ENCODE peak calls at places on chromosomes 4 and X, in six cellular contexts. One of them, this sample, is unnamed. For H3K4me1, the result is how much of the 10 kb centered on the place peaks cover.

GRCh38 chrX:39491548-39492297 is 606.0 kb downstream of the BCOR start:
- DNase-seq in stomach: no peak
- DNase-seq in NT2/D1: no peak
- DNase-seq in OCI-LY7: peak
- DNase-seq in CD4-positive, CD25-positive, alpha-beta regulatory T cell: peak
- DNase-seq in left lung: no peak
- DNase-seq in this sample: no peak

GRCh38 chrX:18291006-18291545 is 63.4 kb downstream of the SCML2 start:
- DNase-seq in stomach: no peak
- DNase-seq in NT2/D1: no peak
- DNase-seq in OCI-LY7: no peak
- DNase-seq in CD4-positive, CD25-positive, alpha-beta regulatory T cell: no peak
- DNase-seq in left lung: no peak
- DNase-seq in this sample: no peak

GRCh38 chrX:75603833-75604232 is 81.0 kb upstream of the ZDHHC15 start:
- DNase-seq in stomach: no peak
- DNase-seq in NT2/D1: no peak
- DNase-seq in OCI-LY7: peak
- DNase-seq in CD4-positive, CD25-positive, alpha-beta regulatory T cell: peak
- DNase-seq in left lung: no peak
- DNase-seq in this sample: no peak

GRCh38 chrX:153411255-153411987 is at the start of gene ZFP92:
- DNase-seq in stomach: peak
- DNase-seq in NT2/D1: no peak
- DNase-seq in OCI-LY7: no peak
- DNase-seq in CD4-positive, CD25-positive, alpha-beta regulatory T cell: peak
- DNase-seq in left lung: no peak
- DNase-seq in this sample: no peak

GRCh38 chr4:78426972-78427371 is 124.6 kb upstream of the ANXA3 start:
- DNase-seq in stomach: no peak
- DNase-seq in NT2/D1: no peak
- DNase-seq in OCI-LY7: no peak
- DNase-seq in CD4-positive, CD25-positive, alpha-beta regulatory T cell: no peak
- DNase-seq in left lung: no peak
- DNase-seq in this sample: no peak

GRCh38 chr4:13763707-13764106 is 136.2 kb upstream of the BOD1L1 start:
- DNase-seq in stomach: no peak
- DNase-seq in NT2/D1: no peak
- DNase-seq in OCI-LY7: no peak
- DNase-seq in CD4-positive, CD25-positive, alpha-beta regulatory T cell: no peak
- DNase-seq in left lung: no peak
- DNase-seq in this sample: no peak

GRCh38 chr4:78058591-78059523 is 1.7 kb downstream of the FRAS1 start:
- DNase-seq in stomach: peak
- DNase-seq in NT2/D1: no peak
- DNase-seq in OCI-LY7: peak
- DNase-seq in CD4-positive, CD25-positive, alpha-beta regulatory T cell: no peak
- DNase-seq in left lung: peak
- DNase-seq in this sample: peak

GRCh38 chrX:78643106-78643505 is 16.0 kb downstream of the RTL3 start:
- DNase-seq in stomach: no peak
- DNase-seq in NT2/D1: no peak
- DNase-seq in OCI-LY7: no peak
- DNase-seq in CD4-positive, CD25-positive, alpha-beta regulatory T cell: no peak
- DNase-seq in left lung: no peak
- DNase-seq in this sample: no peak

GRCh38 chr4:142752331-142752830 is 93.7 kb downstream of the INPP4B start:
- DNase-seq in stomach: no peak
- DNase-seq in NT2/D1: no peak
- DNase-seq in OCI-LY7: no peak
- DNase-seq in CD4-positive, CD25-positive, alpha-beta regulatory T cell: no peak
- DNase-seq in left lung: no peak
- DNase-seq in this sample: no peak

GRCh38 chr4:107392380-107392779 is 327.7 kb downstream of the PAPSS1 start:
- DNase-seq in stomach: no peak
- DNase-seq in NT2/D1: no peak
- DNase-seq in OCI-LY7: no peak
- DNase-seq in CD4-positive, CD25-positive, alpha-beta regulatory T cell: no peak
- DNase-seq in left lung: no peak
- DNase-seq in this sample: no peak

GRCh38 chr4:133775881-133776280 is 425.7 kb downstream of the PABPC4L start:
- DNase-seq in stomach: no peak
- DNase-seq in NT2/D1: no peak
- DNase-seq in OCI-LY7: no peak
- DNase-seq in CD4-positive, CD25-positive, alpha-beta regulatory T cell: no peak
- DNase-seq in left lung: no peak
- DNase-seq in this sample: no peak

GRCh38 chrX:134670241-134670811 is 12.1 kb upstream of the PLAC1 start:
- DNase-seq in stomach: peak
- DNase-seq in NT2/D1: peak
- DNase-seq in OCI-LY7: no peak
- DNase-seq in CD4-positive, CD25-positive, alpha-beta regulatory T cell: no peak
- DNase-seq in left lung: peak
- DNase-seq in this sample: no peak

GRCh38 chr4:18882468-18882867 is 860.9 kb upstream of the LCORL start:
- DNase-seq in stomach: no peak
- DNase-seq in NT2/D1: peak
- DNase-seq in OCI-LY7: no peak
- DNase-seq in CD4-positive, CD25-positive, alpha-beta regulatory T cell: no peak
- DNase-seq in left lung: no peak
- DNase-seq in this sample: no peak

GRCh38 chr4:46432923-46433322 is 43.0 kb upstream of the GABRA2 start:
- DNase-seq in stomach: no peak
- DNase-seq in NT2/D1: no peak
- DNase-seq in OCI-LY7: no peak
- DNase-seq in CD4-positive, CD25-positive, alpha-beta regulatory T cell: no peak
- DNase-seq in left lung: no peak
- DNase-seq in this sample: no peak

GRCh38 chr4:167196386-167196785 is 37.9 kb downstream of the SPOCK3 start:
- DNase-seq in stomach: no peak
- DNase-seq in NT2/D1: no peak
- DNase-seq in OCI-LY7: no peak
- DNase-seq in CD4-positive, CD25-positive, alpha-beta regulatory T cell: no peak
- DNase-seq in left lung: no peak
- DNase-seq in this sample: no peak

GRCh38 chr4:8274772-8275241 is 5.3 kb downstream of the HTRA3 start:
- DNase-seq in stomach: peak
- DNase-seq in NT2/D1: no peak
- DNase-seq in OCI-LY7: no peak
- DNase-seq in CD4-positive, CD25-positive, alpha-beta regulatory T cell: no peak
- DNase-seq in left lung: peak
- DNase-seq in this sample: peak
- H3K4me1 ChIP-seq in stomach: under half
- H3K4me1 ChIP-seq in NT2/D1: under half
- H3K4me1 ChIP-seq in OCI-LY7: under half
- H3K4me1 ChIP-seq in CD4-positive, CD25-positive, alpha-beta regulatory T cell: under half
- H3K4me1 ChIP-seq in left lung: half or more
- H3K4me1 ChIP-seq in this sample: half or more

GRCh38 chrX:151279161-151279560 is 102.8 kb downstream of the GPR50 start:
- DNase-seq in stomach: no peak
- DNase-seq in NT2/D1: no peak
- DNase-seq in OCI-LY7: no peak
- DNase-seq in CD4-positive, CD25-positive, alpha-beta regulatory T cell: no peak
- DNase-seq in left lung: no peak
- DNase-seq in this sample: no peak
- H3K4me1 ChIP-seq in stomach: under half
- H3K4me1 ChIP-seq in NT2/D1: under half
- H3K4me1 ChIP-seq in OCI-LY7: under half
- H3K4me1 ChIP-seq in CD4-positive, CD25-positive, alpha-beta regulatory T cell: under half
- H3K4me1 ChIP-seq in left lung: under half
- H3K4me1 ChIP-seq in this sample: under half

GRCh38 chr4:147790412-147790811 is 58.5 kb downstream of the ARHGAP10 start:
- DNase-seq in stomach: no peak
- DNase-seq in NT2/D1: no peak
- DNase-seq in OCI-LY7: no peak
- DNase-seq in CD4-positive, CD25-positive, alpha-beta regulatory T cell: no peak
- DNase-seq in left lung: no peak
- DNase-seq in this sample: no peak
- H3K4me1 ChIP-seq in stomach: half or more
- H3K4me1 ChIP-seq in NT2/D1: under half
- H3K4me1 ChIP-seq in OCI-LY7: under half
- H3K4me1 ChIP-seq in CD4-positive, CD25-positive, alpha-beta regulatory T cell: under half
- H3K4me1 ChIP-seq in left lung: under half
- H3K4me1 ChIP-seq in this sample: half or more

GRCh38 chr4:87532109-87532508 is 2.9 kb upstream of the SPARCL1 start:
- DNase-seq in stomach: no peak
- DNase-seq in NT2/D1: no peak
- DNase-seq in OCI-LY7: no peak
- DNase-seq in CD4-positive, CD25-positive, alpha-beta regulatory T cell: no peak
- DNase-seq in left lung: no peak
- DNase-seq in this sample: no peak

GRCh38 chr4:87525636-87526035 is 3.5 kb downstream of the SPARCL1 start:
- DNase-seq in stomach: no peak
- DNase-seq in NT2/D1: no peak
- DNase-seq in OCI-LY7: no peak
- DNase-seq in CD4-positive, CD25-positive, alpha-beta regulatory T cell: no peak
- DNase-seq in left lung: no peak
- DNase-seq in this sample: no peak

GRCh38 chr4:87527446-87528240 is 1.5 kb downstream of the SPARCL1 start:
- DNase-seq in stomach: no peak
- DNase-seq in NT2/D1: no peak
- DNase-seq in OCI-LY7: no peak
- DNase-seq in CD4-positive, CD25-positive, alpha-beta regulatory T cell: no peak
- DNase-seq in left lung: no peak
- DNase-seq in this sample: no peak

GRCh38 chr4:87530868-87531267 is 1.7 kb upstream of the SPARCL1 start:
- DNase-seq in stomach: peak
- DNase-seq in NT2/D1: no peak
- DNase-seq in OCI-LY7: no peak
- DNase-seq in CD4-positive, CD25-positive, alpha-beta regulatory T cell: no peak
- DNase-seq in left lung: no peak
- DNase-seq in this sample: peak

DNA sequence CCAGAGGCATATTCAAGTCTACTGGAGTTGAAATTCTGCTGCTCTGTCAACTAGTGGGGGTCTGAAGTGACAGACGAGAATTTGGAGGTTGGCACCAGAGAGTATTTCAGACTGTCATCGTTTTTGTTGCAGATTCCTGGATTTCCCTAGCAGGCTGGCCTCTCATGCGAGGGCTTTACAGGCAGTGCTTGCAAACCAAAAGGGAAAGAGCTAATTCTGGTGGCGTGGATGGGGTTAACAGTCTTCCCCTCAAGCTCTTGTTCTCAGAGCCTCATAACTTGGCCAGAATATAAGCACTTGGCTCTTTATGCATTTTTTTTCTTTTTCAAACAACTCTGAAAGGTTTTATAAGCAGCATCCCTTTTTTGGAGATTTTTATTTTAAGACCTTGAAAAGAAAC is at the start of gene SPARCL1:
- DNase-seq in stomach: no peak
- DNase-seq in NT2/D1: no peak
- DNase-seq in OCI-LY7: no peak
- DNase-seq in CD4-positive, CD25-positive, alpha-beta regulatory T cell: no peak
- DNase-seq in left lung: no peak
- DNase-seq in this sample: no peak
- H3K4me1 ChIP-seq in stomach: under half
- H3K4me1 ChIP-seq in NT2/D1: under half
- H3K4me1 ChIP-seq in OCI-LY7: under half
- H3K4me1 ChIP-seq in CD4-positive, CD25-positive, alpha-beta regulatory T cell: under half
- H3K4me1 ChIP-seq in left lung: under half
- H3K4me1 ChIP-seq in this sample: under half

GRCh38 chr4:148057425-148058020 is 325.6 kb downstream of the ARHGAP10 start:
- DNase-seq in stomach: no peak
- DNase-seq in NT2/D1: no peak
- DNase-seq in OCI-LY7: peak
- DNase-seq in CD4-positive, CD25-positive, alpha-beta regulatory T cell: no peak
- DNase-seq in left lung: no peak
- DNase-seq in this sample: no peak
- H3K4me1 ChIP-seq in stomach: under half
- H3K4me1 ChIP-seq in NT2/D1: under half
- H3K4me1 ChIP-seq in OCI-LY7: half or more
- H3K4me1 ChIP-seq in CD4-positive, CD25-positive, alpha-beta regulatory T cell: half or more
- H3K4me1 ChIP-seq in left lung: under half
- H3K4me1 ChIP-seq in this sample: under half

DNA sequence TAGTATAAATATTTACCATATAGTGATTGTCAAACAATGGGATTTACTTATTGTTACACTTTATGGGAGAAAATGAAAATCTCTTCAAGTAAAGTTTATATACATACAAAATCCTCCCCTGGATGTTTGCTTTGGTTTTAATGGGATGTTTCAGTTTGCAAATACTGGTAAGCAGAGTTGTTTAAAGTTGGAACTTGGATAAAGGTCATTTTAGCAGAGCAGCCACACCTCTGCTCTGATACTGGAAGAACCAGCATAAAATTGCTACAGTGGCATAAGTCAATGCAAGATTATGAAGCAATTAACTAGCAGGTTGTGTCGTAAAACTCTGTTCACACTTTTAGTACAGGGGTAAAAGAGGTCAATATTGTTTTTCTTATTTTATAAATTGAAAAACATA is 101.2 kb downstream of the TRAPPC11 start:
- DNase-seq in stomach: no peak
- DNase-seq in NT2/D1: no peak
- DNase-seq in OCI-LY7: no peak
- DNase-seq in CD4-positive, CD25-positive, alpha-beta regulatory T cell: no peak
- DNase-seq in left lung: no peak
- DNase-seq in this sample: no peak
- H3K4me1 ChIP-seq in stomach: under half
- H3K4me1 ChIP-seq in NT2/D1: under half
- H3K4me1 ChIP-seq in OCI-LY7: under half
- H3K4me1 ChIP-seq in CD4-positive, CD25-positive, alpha-beta regulatory T cell: under half
- H3K4me1 ChIP-seq in left lung: under half
- H3K4me1 ChIP-seq in this sample: under half

DNA sequence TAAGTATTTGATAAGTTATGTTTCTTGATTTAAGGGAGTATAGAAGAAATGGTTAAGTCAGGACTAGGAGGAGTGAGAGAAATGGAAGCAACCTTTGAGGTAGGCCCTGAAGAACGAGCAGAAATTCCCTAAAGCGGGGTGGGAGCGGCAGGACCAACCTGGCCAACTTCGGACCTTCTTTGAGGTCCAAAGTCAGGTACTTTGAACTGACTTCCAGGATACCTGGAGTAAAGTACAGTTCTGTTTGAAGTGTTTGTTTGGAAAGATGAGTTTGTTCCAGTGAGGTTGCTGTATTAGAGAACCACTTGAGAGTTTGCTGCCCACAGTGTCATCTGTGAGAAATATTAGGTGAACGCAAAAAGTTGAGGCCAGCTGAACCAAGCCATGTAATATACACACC is 11.7 kb downstream of the RNF4 start:
- DNase-seq in stomach: no peak
- DNase-seq in NT2/D1: no peak
- DNase-seq in OCI-LY7: no peak
- DNase-seq in CD4-positive, CD25-positive, alpha-beta regulatory T cell: no peak
- DNase-seq in left lung: no peak
- DNase-seq in this sample: no peak
- H3K4me1 ChIP-seq in stomach: half or more
- H3K4me1 ChIP-seq in NT2/D1: under half
- H3K4me1 ChIP-seq in OCI-LY7: half or more
- H3K4me1 ChIP-seq in CD4-positive, CD25-positive, alpha-beta regulatory T cell: half or more
- H3K4me1 ChIP-seq in left lung: half or more
- H3K4me1 ChIP-seq in this sample: half or more

GRCh38 chr4:153570228-153570973 is 104.2 kb downstream of the TMEM131L start:
- DNase-seq in stomach: no peak
- DNase-seq in NT2/D1: no peak
- DNase-seq in OCI-LY7: peak
- DNase-seq in CD4-positive, CD25-positive, alpha-beta regulatory T cell: no peak
- DNase-seq in left lung: no peak
- DNase-seq in this sample: no peak
- H3K4me1 ChIP-seq in stomach: under half
- H3K4me1 ChIP-seq in NT2/D1: under half
- H3K4me1 ChIP-seq in OCI-LY7: half or more
- H3K4me1 ChIP-seq in CD4-positive, CD25-positive, alpha-beta regulatory T cell: under half
- H3K4me1 ChIP-seq in left lung: under half
- H3K4me1 ChIP-seq in this sample: under half